ENCODE peak calls at places on chromosome 4, in five cellular contexts. K is cardiac fibroblast, V is H7, E is HFF-Myc, L is astrocyte of the spinal cord. O is an unnamed sample.

GRCh38 chr4:7427326-7428260 is 7.1 kb downstream of the PSAPL1 start:
- DNase-seq in K (no peak), V (peak), E (no peak), L (no peak), O (no peak)

GRCh38 chr4:16083217-16084191 is at the start of gene PROM1:
- DNase-seq in K (no peak), V (peak), E (no peak), L (no peak), O (no peak)

GRCh38 chr4:73259552-73260140 is 1.0 kb upstream of the ANKRD17 start:
- DNase-seq in K (peak), V (no peak), E (no peak), L (no peak), O (no peak)

GRCh38 chr4:121642292-121642691 is 54.5 kb downstream of the ANXA5 start:
- DNase-seq in K (no peak), V (no peak), E (no peak), L (no peak), O (no peak)

GRCh38 chr4:184503869-184504300 is 29.5 kb upstream of the IRF2 start:
- DNase-seq in K (peak), V (no peak), E (peak), L (no peak), O (no peak)

GRCh38 chr4:138659640-138660325 is 355.8 kb upstream of the NOCT start:
- DNase-seq in K (no peak), V (peak), E (no peak), L (peak), O (no peak)

GRCh38 chr4:68021185-68021584 is 57.9 kb upstream of the TMPRSS11A start:
- DNase-seq in K (peak), V (no peak), E (no peak), L (peak), O (peak)

GRCh38 chr4:142168181-142168580 is 531.8 kb downstream of the IL15 start:
- DNase-seq in K (no peak), V (no peak), E (no peak), L (no peak), O (no peak)

GRCh38 chr4:185656467-185656890 is 121.2 kb upstream of the PDLIM3 start:
- DNase-seq in K (peak), V (peak), E (no peak), L (peak), O (no peak)

GRCh38 chr4:154014401-154015105 is 225.7 kb upstream of the SFRP2 start:
- DNase-seq in K (no peak), V (no peak), E (no peak), L (no peak), O (no peak)

GRCh38 chr4:105182211-105182610 is 35.5 kb downstream of the TET2 start:
- DNase-seq in K (no peak), V (no peak), E (no peak), L (no peak), O (no peak)

GRCh38 chr4:26896636-26897035 is 36.0 kb downstream of the STIM2 start:
- DNase-seq in K (peak), V (no peak), E (no peak), L (peak), O (no peak)

GRCh38 chr4:165328708-165329107 is 1.2 kb downstream of the MSMO1 start:
- DNase-seq in K (no peak), V (no peak), E (no peak), L (peak), O (no peak)

GRCh38 chr4:111360906-111361305 is 738.0 kb upstream of the PITX2 start:
- DNase-seq in K (peak), V (no peak), E (no peak), L (no peak), O (no peak)

GRCh38 chr4:26076000-26076587 is 162.1 kb downstream of the SMIM20 start:
- DNase-seq in K (peak), V (no peak), E (no peak), L (peak), O (no peak)

GRCh38 chr4:156779046-156779445 is 192.6 kb downstream of the PDGFC start:
- DNase-seq in K (peak), V (no peak), E (no peak), L (peak), O (no peak)

GRCh38 chr4:98794565-98795205 is 134.2 kb downstream of the EIF4E start:
- DNase-seq in K (peak), V (no peak), E (no peak), L (peak), O (peak)

GRCh38 chr4:108051343-108051742 is 61.7 kb downstream of the HADH start:
- DNase-seq in K (no peak), V (no peak), E (no peak), L (no peak), O (no peak)

GRCh38 chr4:133146574-133147198 is 2.4 kb upstream of the PCDH10 start:
- DNase-seq in K (peak), V (peak), E (no peak), L (peak), O (no peak)

GRCh38 chr4:167622481-167623240 is 388.4 kb upstream of the SPOCK3 start:
- DNase-seq in K (peak), V (peak), E (no peak), L (peak), O (no peak)

GRCh38 chr4:91267543-91267942 is 1036.2 kb upstream of the GRID2 start:
- DNase-seq in K (no peak), V (no peak), E (no peak), L (no peak), O (no peak)

GRCh38 chr4:3765271-3766206 is 646 bp upstream of the ADRA2C start:
- DNase-seq in K (peak), V (peak), E (no peak), L (peak), O (no peak)
- H3K4me3 ChIP-seq in K (no peak), V (peak), E (peak), L (no peak), O (peak)

DNA sequence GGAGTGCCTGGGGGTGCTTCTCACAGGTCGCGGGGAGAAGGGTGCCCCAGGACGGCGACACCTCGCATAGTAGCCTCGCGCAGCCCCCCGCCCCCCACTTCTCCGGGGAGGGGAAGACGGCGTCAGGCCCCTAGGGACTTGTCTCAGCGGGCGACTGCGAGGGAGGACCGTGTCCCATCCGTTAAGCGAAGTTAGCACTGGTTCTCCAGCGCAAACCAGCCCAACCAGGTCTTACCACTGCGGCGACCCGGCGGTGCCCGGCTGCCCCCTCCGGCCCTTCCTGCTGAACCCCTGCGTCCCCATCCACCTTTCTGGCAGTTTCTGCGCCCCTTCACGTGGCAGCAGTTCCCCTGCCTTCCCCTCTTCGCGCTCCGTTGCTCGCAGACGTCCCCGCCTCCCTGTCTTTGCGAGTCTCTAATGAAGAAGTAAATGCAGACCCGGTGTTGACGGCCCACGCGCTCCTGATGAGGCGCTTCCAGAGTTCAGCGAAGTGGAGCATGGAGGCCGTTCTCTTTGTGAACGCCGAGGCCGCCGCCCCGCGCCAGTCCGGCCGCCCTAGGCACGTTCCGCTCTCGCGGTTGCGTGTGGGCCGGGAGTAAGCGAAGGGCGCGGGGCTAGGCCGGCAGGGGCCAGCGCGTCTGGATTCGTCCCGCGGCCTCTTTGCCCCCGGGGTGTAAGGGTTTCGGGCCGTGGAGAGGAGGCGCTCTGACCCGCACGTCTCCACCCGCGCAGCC is 3.0 kb downstream of the SLIT2 start:
- DNase-seq in K (peak), V (peak), E (no peak), L (peak), O (no peak)
- H3K4me3 ChIP-seq in K (peak), V (peak), E (peak), L (peak), O (peak)

GRCh38 chr4:137533855-137534254 is 1.6 kb upstream of the PCDH18 start:
- DNase-seq in K (no peak), V (no peak), E (no peak), L (no peak), O (no peak)
- H3K4me3 ChIP-seq in K (no peak), V (no peak), E (peak), L (no peak), O (no peak)

GRCh38 chr4:57044279-57044678 is 65.6 kb downstream of the POLR2B start:
- DNase-seq in K (peak), V (no peak), E (peak), L (no peak), O (no peak)
- H3K4me3 ChIP-seq in K (no peak), V (no peak), E (no peak), L (no peak), O (no peak)

DNA sequence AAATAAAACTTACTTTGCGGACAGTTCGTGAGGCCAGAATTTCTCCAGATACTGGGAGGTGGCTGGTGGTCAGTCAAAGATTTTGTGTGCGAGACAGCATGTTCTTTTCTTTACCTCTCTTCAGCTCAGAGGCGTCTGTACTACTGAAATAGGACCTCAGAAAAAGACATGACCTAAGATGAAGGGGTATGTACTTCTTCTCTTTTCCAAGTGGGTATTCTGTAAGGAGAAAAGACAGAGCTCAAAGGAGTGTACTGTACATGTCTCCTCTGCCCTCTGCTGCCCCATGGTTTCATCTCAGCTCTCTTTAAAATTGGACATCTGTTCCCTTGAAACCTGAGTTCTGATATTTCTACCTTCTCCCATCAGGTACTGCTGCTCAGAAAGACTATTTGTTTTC is 38.1 kb downstream of the SEPTIN11 start:
- DNase-seq in K (no peak), V (no peak), E (no peak), L (no peak), O (no peak)
- H3K4me3 ChIP-seq in K (no peak), V (no peak), E (peak), L (peak), O (no peak)

GRCh38 chr4:119210760-119211159 is 1.8 kb upstream of the USP53 start:
- DNase-seq in K (peak), V (no peak), E (no peak), L (peak), O (no peak)
- H3K4me3 ChIP-seq in K (no peak), V (no peak), E (peak), L (no peak), O (no peak)

GRCh38 chr4:86596802-86597201 is 2.7 kb downstream of the PTPN13 start:
- DNase-seq in K (peak), V (no peak), E (no peak), L (peak), O (no peak)
- H3K4me3 ChIP-seq in K (no peak), V (no peak), E (peak), L (no peak), O (peak)

DNA sequence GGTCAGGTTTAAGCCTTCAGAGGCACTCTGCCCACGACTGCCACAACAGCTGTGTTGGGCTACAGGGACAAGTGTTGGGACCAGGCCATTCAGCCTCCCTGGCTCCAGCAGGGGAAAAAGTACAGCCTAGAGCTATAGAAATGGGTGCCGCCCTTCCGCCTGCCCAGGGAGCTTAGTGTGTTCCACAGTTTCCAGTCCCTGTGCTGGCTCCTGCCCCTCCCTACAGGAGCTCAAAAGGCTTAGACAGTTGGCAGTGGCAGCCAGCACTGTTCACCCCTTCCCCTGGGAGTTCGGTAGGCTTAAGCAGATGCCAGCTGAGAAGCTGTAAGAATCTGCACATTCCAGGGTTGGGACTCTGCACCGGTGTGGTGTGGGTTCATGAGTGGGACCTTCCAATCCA is 408.2 kb upstream of the INTU start:
- DNase-seq in K (no peak), V (no peak), E (no peak), L (no peak), O (no peak)
- H3K4me3 ChIP-seq in K (no peak), V (no peak), E (no peak), L (no peak), O (no peak)

DNA sequence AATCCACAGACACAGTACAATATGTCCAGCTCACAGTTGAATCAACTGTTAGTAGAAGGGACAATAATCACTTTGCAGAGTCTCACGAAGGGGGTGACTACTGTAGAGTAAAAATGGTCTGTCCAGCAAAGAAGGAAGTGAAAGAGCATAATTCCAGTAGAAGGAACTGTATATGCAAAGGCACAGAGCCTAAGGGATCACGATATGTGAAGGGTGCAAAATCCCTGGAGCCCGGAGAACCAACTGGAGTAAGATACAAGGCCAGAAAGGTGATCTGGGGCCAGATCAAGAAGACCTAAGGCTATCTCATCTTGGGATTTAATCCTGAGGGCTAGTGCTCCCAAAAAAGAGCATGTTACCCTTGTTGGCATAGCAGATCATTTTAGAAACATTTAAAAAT is 192.7 kb upstream of the LDB2 start:
- DNase-seq in K (no peak), V (no peak), E (no peak), L (no peak), O (no peak)
- H3K4me3 ChIP-seq in K (no peak), V (no peak), E (no peak), L (no peak), O (no peak)